ENCODE peak calls at places on chromosomes 6 and 20, in eight cellular contexts. H is NCI-H1092 treated with DMSO at 0.1 percent for 48 hours; X is spleen; U is choroid plexus epithelial cell; R is ELR; B is A549; N is activated T-helper 1 cell treated with Interleukin-2 at 50 U/mL for 16 hours; S is stimulated activated CD4-positive, alpha-beta T cell treated with anti-CD3 and anti-CD28 coated beads, Interleukin-4, amount 100 ng/mL, for 48 hours. Q is an unnamed sample.

GRCh38 chr6:31438222-31438621 is 34.8 kb downstream of the MICA start:
- DNase-seq in H (no peak), X (no peak), U (no peak), R (no peak), B (no peak), N (no peak), S (no peak), Q (no peak)

GRCh38 chr6:110859335-110859792 is 15.2 kb upstream of the AMD1 start:
- DNase-seq in H (no peak), X (peak), U (no peak), R (no peak), B (no peak), N (no peak), S (no peak), Q (no peak)

GRCh38 chr6:13417431-13417830 is 70.0 kb downstream of the GFOD1 start:
- DNase-seq in H (no peak), X (no peak), U (no peak), R (no peak), B (no peak), N (no peak), S (no peak), Q (no peak)

GRCh38 chr6:157143171-157143884 is 180.0 kb downstream of the TMEM242 start:
- DNase-seq in H (peak), X (no peak), U (peak), R (peak), B (no peak), N (no peak), S (peak), Q (peak)

GRCh38 chr6:166203641-166204222 is 36.1 kb upstream of the TBXT start:
- DNase-seq in H (no peak), X (no peak), U (no peak), R (no peak), B (no peak), N (no peak), S (no peak), Q (no peak)

GRCh38 chr6:119129968-119130484 is 51.6 kb upstream of the FAM184A start:
- DNase-seq in H (no peak), X (no peak), U (peak), R (peak), B (no peak), N (no peak), S (no peak), Q (no peak)

GRCh38 chr6:36615018-36615761 is 21.0 kb downstream of the SRSF3 start:
- DNase-seq in H (peak), X (no peak), U (peak), R (peak), B (peak), N (peak), S (peak), Q (no peak)

GRCh38 chr6:29964904-29965872 is 22.9 kb downstream of the HLA-A start:
- DNase-seq in H (peak), X (peak), U (peak), R (peak), B (peak), N (peak), S (peak), Q (peak)

GRCh38 chr20:50746138-50746940 is 15.0 kb downstream of the PARD6B start:
- DNase-seq in H (no peak), X (no peak), U (no peak), R (no peak), B (no peak), N (no peak), S (no peak), Q (no peak)

GRCh38 chr6:124487778-124488431 is 474.3 kb upstream of the RNF217 start:
- DNase-seq in H (no peak), X (no peak), U (peak), R (peak), B (no peak), N (no peak), S (no peak), Q (no peak)

GRCh38 chr6:109073344-109074235 is 21.1 kb downstream of the SESN1 start:
- DNase-seq in H (peak), X (no peak), U (peak), R (peak), B (peak), N (peak), S (peak), Q (peak)

GRCh38 chr6:46451343-46451742 is 39.9 kb downstream of the RCAN2 start:
- DNase-seq in H (no peak), X (no peak), U (peak), R (no peak), B (no peak), N (no peak), S (no peak), Q (no peak)

GRCh38 chr20:38222923-38223742 is 37.4 kb downstream of the KIAA1755 start:
- DNase-seq in H (no peak), X (peak), U (no peak), R (no peak), B (no peak), N (no peak), S (no peak), Q (no peak)

GRCh38 chr20:48828734-48829460 is 1.1 kb upstream of the PREX1 start:
- DNase-seq in H (no peak), X (peak), U (no peak), R (peak), B (peak), N (no peak), S (no peak), Q (no peak)

GRCh38 chr6:1395941-1396908 is 6.8 kb downstream of the FOXF2 start:
- DNase-seq in H (no peak), X (no peak), U (no peak), R (no peak), B (no peak), N (no peak), S (no peak), Q (no peak)

GRCh38 chr6:28867078-28867414 is 56.7 kb downstream of the TRIM27 start:
- DNase-seq in H (peak), X (no peak), U (peak), R (peak), B (no peak), N (no peak), S (no peak), Q (no peak)

GRCh38 chr6:18997375-18997826 is 610.3 kb downstream of the RNF144B start:
- DNase-seq in H (peak), X (no peak), U (peak), R (peak), B (peak), N (no peak), S (no peak), Q (no peak)

Q was measured in activated gamma-delta T cell treated with anti-CD3 and anti-CD28 coated beads, Interleukin-2, amount 50 U/mL, for 16 hours.